ENCODE peak calls at places on chromosomes 4 and X, in seven cellular contexts. S, F, V, Q, J, N and P are unnamed samples.

GRCh38 chr4:8199594-8200301 is 658 bp downstream of the SH3TC1 start:
- DNase-seq in S (no peak), F (no peak), V (no peak), Q (no peak), J (no peak), N (no peak), P (no peak)

GRCh38 chr4:137417676-137418075 is 114.6 kb downstream of the PCDH18 start:
- DNase-seq in S (no peak), F (no peak), V (no peak), Q (no peak), J (no peak), N (peak; percentile 48), P (no peak)

GRCh38 chrX:96771500-96771899 is 86.9 kb downstream of the DIAPH2 start:
- DNase-seq in S (no peak), F (no peak), V (no peak), Q (no peak), J (no peak), N (no peak), P (no peak)

GRCh38 chrX:40340116-40340515 is 240.7 kb upstream of the ATP6AP2 start:
- DNase-seq in S (no peak), F (no peak), V (no peak), Q (no peak), J (no peak), N (no peak), P (no peak)

GRCh38 chrX:68746988-68747387 is 81.8 kb upstream of the EFNB1 start:
- DNase-seq in S (no peak), F (no peak), V (no peak), Q (no peak), J (no peak), N (no peak), P (no peak)

GRCh38 chrX:40152706-40153334 is 55.1 kb upstream of the BCOR start:
- DNase-seq in S (no peak), F (peak; percentile 64), V (peak; percentile 78), Q (no peak), J (no peak), N (no peak), P (peak; percentile 76)

GRCh38 chr4:26326791-26327190 is 6.0 kb downstream of the RBPJ start:
- DNase-seq in S (no peak), F (peak; percentile 96), V (no peak), Q (no peak), J (no peak), N (peak; percentile 95), P (peak; percentile 95)

GRCh38 chrX:17373337-17373736 is 1.7 kb upstream of the NHS start:
- DNase-seq in S (no peak), F (no peak), V (no peak), Q (no peak), J (no peak), N (no peak), P (no peak)

GRCh38 chr4:114161809-114162208 is 182.4 kb upstream of the ARSJ start:
- DNase-seq in S (no peak), F (no peak), V (no peak), Q (no peak), J (no peak), N (no peak), P (no peak)

GRCh38 chr4:15914291-15914690 is 24.2 kb downstream of the FGFBP1 start:
- DNase-seq in S (no peak), F (peak; percentile 80), V (no peak), Q (no peak), J (no peak), N (no peak), P (peak; percentile 92)

GRCh38 chr4:84681488-84682274 is 98.8 kb downstream of the CDS1 start:
- DNase-seq in S (no peak), F (peak; percentile 87), V (no peak), Q (no peak), J (no peak), N (peak; percentile 91), P (peak; percentile 84)

GRCh38 chr4:33493231-33493630 is 2751.1 kb downstream of the ARAP2 start:
- DNase-seq in S (no peak), F (no peak), V (no peak), Q (no peak), J (no peak), N (no peak), P (peak; percentile 12)

GRCh38 chr4:170139764-170140163 is 50.0 kb upstream of the AADAT start:
- DNase-seq in S (no peak), F (no peak), V (no peak), Q (no peak), J (no peak), N (peak; percentile 55), P (peak; percentile 30)

GRCh38 chr4:113674251-113674650 is 87.3 kb downstream of the CAMK2D start:
- DNase-seq in S (no peak), F (no peak), V (no peak), Q (no peak), J (no peak), N (no peak), P (no peak)

GRCh38 chr4:150231108-150231770 is 153.0 kb downstream of the DCLK2 start:
- DNase-seq in S (no peak), F (no peak), V (no peak), Q (no peak), J (no peak), N (no peak), P (no peak)

GRCh38 chr4:159677521-159677920 is 574.6 kb downstream of the RAPGEF2 start:
- DNase-seq in S (no peak), F (no peak), V (no peak), Q (no peak), J (no peak), N (peak; percentile 73), P (peak; percentile 22)

GRCh38 chrX:16977771-16978170 is 31.3 kb downstream of the REPS2 start:
- DNase-seq in S (no peak), F (no peak), V (no peak), Q (no peak), J (no peak), N (no peak), P (no peak)

GRCh38 chr4:185119927-185120630 is 23.0 kb upstream of the SLC25A4 start:
- DNase-seq in S (no peak), F (peak; percentile 22), V (no peak), Q (no peak), J (no peak), N (peak; percentile 33), P (no peak)

GRCh38 chr4:34486964-34487363 is 1757.3 kb downstream of the ARAP2 start:
- DNase-seq in S (no peak), F (no peak), V (no peak), Q (no peak), J (no peak), N (no peak), P (no peak)

GRCh38 chrX:110318664-110318968 is 731 bp upstream of the AMMECR1 start:
- DNase-seq in S (no peak), F (peak; percentile 15), V (no peak), Q (no peak), J (no peak), N (no peak), P (no peak)

GRCh38 chrX:137916090-137916746 is 350.3 kb downstream of the ZIC3 start:
- DNase-seq in S (no peak), F (peak; percentile 5), V (no peak), Q (no peak), J (no peak), N (no peak), P (no peak)

GRCh38 chr4:86730310-86730709 is 118.9 kb downstream of the SLC10A6 start:
- DNase-seq in S (no peak), F (no peak), V (no peak), Q (no peak), J (no peak), N (peak; percentile 10), P (no peak)

GRCh38 chr4:153161599-153161971 is 42.7 kb upstream of the TRIM2 start:
- DNase-seq in S (no peak), F (peak; percentile 82), V (peak; percentile 24), Q (no peak), J (no peak), N (no peak), P (no peak)

GRCh38 chr4:7256989-7257810 is 64.9 kb downstream of the SORCS2 start:
- DNase-seq in S (no peak), F (no peak), V (no peak), Q (no peak), J (no peak), N (peak; percentile 59), P (no peak)

GRCh38 chr4:76704133-76704881 is 193.6 kb downstream of the SOWAHB start:
- DNase-seq in S (no peak), F (peak; percentile 62), V (no peak), Q (no peak), J (no peak), N (peak; percentile 58), P (peak; percentile 64)

GRCh38 chr4:1712216-1713002 is at the start of gene SLBP:
- DNase-seq in S (peak; percentile 99), F (peak; percentile 95), V (peak; percentile 98), Q (peak; percentile 98), J (peak; percentile 99), N (peak; percentile 95), P (peak; percentile 93)

GRCh38 chrX:150100261-150100660 is 162.0 kb upstream of the EOLA2 start:
- DNase-seq in S (no peak), F (peak; percentile 55), V (no peak), Q (no peak), J (no peak), N (peak; percentile 25), P (no peak)

GRCh38 chr4:174873931-174874330 is 44.2 kb upstream of the ADAM29 start:
- DNase-seq in S (no peak), F (peak; percentile 34), V (no peak), Q (no peak), J (no peak), N (peak; percentile 58), P (peak; percentile 33)

GRCh38 chrX:19705196-19705769 is 182.1 kb downstream of the SH3KBP1 start:
- DNase-seq in S (no peak), F (peak; percentile 4), V (no peak), Q (no peak), J (no peak), N (peak; percentile 34), P (peak; percentile 75)

GRCh38 chr4:166324321-166324720 is 451.3 kb downstream of the TLL1 start:
- DNase-seq in S (no peak), F (peak; percentile 7), V (no peak), Q (no peak), J (peak; percentile 79), N (peak; percentile 54), P (peak; percentile 60)

GRCh38 chrX:66579219-66579618 is 59.7 kb downstream of the EDA2R start:
- DNase-seq in S (no peak), F (no peak), V (no peak), Q (no peak), J (no peak), N (no peak), P (no peak)

GRCh38 chrX:58025979-58026378 is 115.7 kb upstream of the ZXDA start:
- DNase-seq in S (no peak), F (peak; percentile 9), V (no peak), Q (no peak), J (peak; percentile 79), N (peak; percentile 30), P (peak; percentile 48)